ENCODE peak calls at places on chromosome 19, in four cellular contexts. P, K, E and H are unnamed samples.

GRCh38 chr19:31099470-31100190 is 249.6 kb downstream of the TSHZ3 start:
- DNase-seq in P (no peak), K (no peak), E (no peak), H (no peak)

GRCh38 chr19:1122972-1123363 is 19.2 kb downstream of the GPX4 start:
- DNase-seq in P (peak; percentile 79), K (peak; percentile 69), E (no peak), H (no peak)

GRCh38 chr19:19575411-19575810 is 37.3 kb downstream of the CILP2 start:
- DNase-seq in P (no peak), K (no peak), E (no peak), H (no peak)

GRCh38 chr19:2012941-2013682 is 2.4 kb downstream of the BTBD2 start:
- DNase-seq in P (no peak), K (no peak), E (no peak), H (no peak)

GRCh38 chr19:2014731-2015610 is 543 bp downstream of the BTBD2 start:
- DNase-seq in P (peak; percentile 55), K (no peak), E (no peak), H (no peak)

GRCh38 chr19:1652471-1653299 is at the start of gene TCF3:
- DNase-seq in P (peak; percentile 99), K (peak; percentile 99), E (peak; percentile 99), H (peak; percentile 99)

GRCh38 chr19:5369962-5370367 is 29.4 kb upstream of the PTPRS start:
- DNase-seq in P (peak; percentile 63), K (peak; percentile 34), E (peak; percentile 89), H (peak; percentile 83)

GRCh38 chr19:1668339-1669123 is 16.1 kb upstream of the TCF3 start:
- DNase-seq in P (no peak), K (no peak), E (no peak), H (no peak)

GRCh38 chr19:1852294-1852646 is 4.0 kb upstream of the REXO1 start:
- DNase-seq in P (no peak), K (no peak), E (no peak), H (no peak)

GRCh38 chr19:7905859-7906258 is 2.2 kb downstream of the MAP2K7 start:
- DNase-seq in P (peak; percentile 63), K (no peak), E (no peak), H (no peak)

GRCh38 chr19:49888478-49888901 is 8.2 kb downstream of the IL4I1 start:
- DNase-seq in P (no peak), K (no peak), E (no peak), H (no peak)

GRCh38 chr19:21022996-21023395 is 2.5 kb downstream of the ZNF430 start:
- DNase-seq in P (no peak), K (peak; percentile 27), E (no peak), H (no peak)

GRCh38 chr19:34191355-34191962 is 19.2 kb downstream of the LSM14A start:
- DNase-seq in P (no peak), K (no peak), E (no peak), H (no peak)

GRCh38 chr19:43784981-43785808 is 4.4 kb upstream of the KCNN4 start:
- DNase-seq in P (peak; percentile 78), K (peak; percentile 75), E (no peak), H (no peak)

GRCh38 chr19:18644144-18645034 is 7.6 kb downstream of the KLHL26 start:
- DNase-seq in P (no peak), K (peak; percentile 54), E (no peak), H (no peak)

GRCh38 chr19:12996542-12997094 is 1.3 kb downstream of the NFIX start:
- DNase-seq in P (peak; percentile 66), K (peak; percentile 48), E (no peak), H (no peak)
- TF ChIP-seq CTCF in P (no peak), K (peak; percentile 17), E (no peak), H (no peak)

DNA sequence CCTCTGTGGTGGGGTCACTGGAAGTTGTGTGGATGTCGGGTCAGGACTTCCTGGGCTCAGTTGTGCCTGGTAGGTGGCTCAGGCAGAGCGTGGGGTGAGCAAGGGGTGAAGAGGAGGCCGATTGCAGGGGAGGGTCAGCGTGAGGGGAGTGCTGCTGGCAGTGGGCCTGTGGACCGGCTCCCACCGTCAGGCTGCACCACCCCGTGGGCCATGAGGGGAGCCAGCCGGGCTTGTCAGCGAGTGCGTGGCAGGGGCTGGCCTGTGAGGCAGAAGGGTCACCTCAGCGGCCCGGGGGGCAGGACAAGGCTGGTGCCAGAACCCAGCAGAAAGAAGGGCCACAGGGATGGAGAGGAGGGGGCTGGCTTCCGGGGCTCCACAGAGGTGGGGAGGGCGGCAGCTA is 13.3 kb downstream of the RAB8A start:
- DNase-seq in P (no peak), K (no peak), E (no peak), H (no peak)
- TF ChIP-seq CTCF in P (no peak), K (no peak), E (no peak), H (no peak)

DNA sequence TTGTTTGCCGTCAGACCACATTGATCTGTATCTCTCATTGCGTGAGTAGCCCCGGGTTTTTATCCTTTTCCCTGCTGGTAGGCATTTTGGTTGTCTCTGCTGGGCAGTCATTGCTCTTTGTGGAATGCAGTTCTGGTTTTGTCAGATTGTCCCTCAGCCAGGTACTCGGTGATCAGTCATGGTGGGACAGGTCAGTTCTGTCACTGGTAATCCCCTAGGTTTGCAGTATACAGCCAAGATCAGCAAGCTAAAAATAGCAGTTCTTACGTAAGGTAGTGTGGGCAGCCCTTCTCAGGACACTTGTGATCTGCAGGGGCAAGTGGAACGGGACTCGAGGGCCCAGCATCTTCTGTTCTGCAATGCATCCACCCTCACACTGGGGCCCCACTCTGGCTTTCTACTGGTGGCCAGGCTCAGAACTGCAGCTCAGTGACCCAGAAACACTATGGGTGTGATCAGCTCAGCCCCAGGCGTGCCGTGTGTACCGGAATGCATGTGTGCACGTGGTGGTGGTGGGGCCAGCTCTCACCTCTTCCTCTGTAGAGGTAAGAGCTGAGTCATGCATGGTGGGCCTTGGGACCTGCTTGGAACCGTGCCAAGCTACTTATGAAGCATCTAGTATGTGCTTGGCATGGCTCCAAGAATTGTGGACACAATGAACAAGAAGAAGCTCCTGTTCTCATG is 6.3 kb downstream of the PLEKHF1 start:
- DNase-seq in P (peak; percentile 67), K (peak; percentile 72), E (no peak), H (no peak)
- TF ChIP-seq CTCF in P (no peak), K (peak; percentile 64), E (no peak), H (peak; percentile 49)

DNA sequence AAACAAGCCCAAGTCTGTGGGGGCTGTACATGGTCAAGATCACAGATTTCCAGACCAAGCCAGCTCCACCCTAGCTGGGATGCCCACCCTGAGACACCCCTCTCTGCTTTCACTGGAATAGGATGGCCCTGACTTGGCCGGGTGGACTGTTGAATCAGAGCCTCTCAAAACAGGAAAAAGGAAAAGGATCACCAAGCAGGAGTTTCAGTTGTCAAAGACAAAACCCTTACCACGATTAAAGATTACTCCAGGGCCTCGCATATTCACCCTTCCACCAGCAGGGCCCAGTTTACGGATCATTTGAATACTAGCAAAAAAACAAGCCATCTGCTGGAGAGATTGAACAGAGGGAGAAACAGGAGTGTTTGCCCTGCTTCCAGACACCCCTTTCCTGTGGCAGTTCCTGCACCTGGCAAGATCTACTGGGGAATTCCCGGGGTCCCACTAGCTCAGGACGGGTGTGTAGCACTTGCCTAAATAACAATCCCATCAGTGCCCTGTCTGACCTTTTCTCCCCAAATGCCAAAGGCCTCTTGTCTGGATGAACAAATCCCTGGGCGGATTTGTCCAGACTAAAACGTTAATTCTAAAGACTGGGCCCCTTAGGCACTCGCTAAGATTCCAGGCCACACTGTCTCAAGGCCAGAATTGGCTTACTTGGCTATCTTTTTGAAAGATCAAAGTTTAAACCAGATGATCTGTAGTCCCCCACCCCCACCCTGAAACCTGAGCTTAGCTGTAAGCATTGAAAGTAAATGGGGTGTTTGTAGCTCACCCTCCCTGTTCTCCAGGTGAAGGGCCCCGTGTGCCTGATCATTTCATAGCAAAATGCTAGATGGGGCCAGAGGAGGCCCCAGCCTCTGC is 38.4 kb downstream of the ACTN4 start:
- DNase-seq in P (no peak), K (no peak), E (no peak), H (no peak)
- TF ChIP-seq CTCF in P (peak; percentile 42), K (peak; percentile 83), E (peak; percentile 64), H (peak; percentile 71)

GRCh38 chr19:28980236-28980868 is 232.6 kb downstream of the UQCRFS1 start:
- DNase-seq in P (no peak), K (no peak), E (no peak), H (no peak)
- TF ChIP-seq CTCF in P (no peak), K (no peak), E (peak; percentile 40), H (peak; percentile 39)

DNA sequence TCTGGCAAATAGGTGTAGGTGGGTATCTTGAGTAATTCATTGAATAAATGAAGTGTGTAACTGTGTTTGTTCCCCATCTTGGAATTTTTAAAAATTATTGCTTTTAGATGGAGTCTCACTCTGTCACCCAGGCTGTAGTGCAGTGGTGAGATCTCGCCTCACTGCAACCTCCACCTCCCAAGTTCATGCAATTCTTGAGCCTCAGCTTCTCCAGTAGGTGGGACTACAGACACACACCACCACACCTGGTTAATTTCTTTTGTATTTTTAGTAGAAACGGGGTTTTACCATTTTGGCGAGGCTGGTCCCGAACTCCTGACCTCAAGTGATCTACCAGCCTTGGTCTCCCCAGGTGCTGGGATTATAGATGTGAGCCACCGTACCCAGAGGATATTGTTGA is 7.9 kb upstream of the CYP2A6 start:
- DNase-seq in P (no peak), K (no peak), E (no peak), H (no peak)
- TF ChIP-seq CTCF in P (no peak), K (no peak), E (no peak), H (no peak)

DNA sequence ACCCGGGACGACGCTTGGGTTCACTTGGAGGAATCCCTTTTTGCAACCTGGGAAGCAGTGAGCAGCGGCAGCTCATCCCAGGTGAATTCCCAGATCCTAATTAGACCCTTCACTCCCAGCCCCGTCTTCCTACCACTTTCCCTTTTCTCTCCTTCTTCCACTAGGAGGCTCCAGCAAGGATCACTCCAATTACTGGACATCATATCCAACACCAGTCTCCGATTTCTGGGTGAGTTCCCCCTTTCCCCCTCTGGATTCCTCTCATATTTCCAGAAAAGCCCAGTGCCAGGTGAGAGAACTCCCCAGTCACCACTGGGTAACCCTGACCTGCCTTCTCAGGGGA is 17.1 kb upstream of the ZSCAN4 start:
- DNase-seq in P (no peak), K (no peak), E (no peak), H (no peak)
- TF ChIP-seq CTCF in P (no peak), K (no peak), E (no peak), H (no peak)

GRCh38 chr19:56272448-56272847 is at the start of gene EDDM13:
- DNase-seq in P (no peak), K (no peak), E (no peak), H (no peak)
- TF ChIP-seq CTCF in P (no peak), K (no peak), E (no peak), H (no peak)

GRCh38 chr19:35959040-35959967 is 23.1 kb downstream of the LRFN3 start:
- DNase-seq in P (no peak), K (peak; percentile 61), E (no peak), H (no peak)

GRCh38 chr19:35959968-35960320 is 23.8 kb downstream of the LRFN3 start:
- DNase-seq in P (no peak), K (no peak), E (no peak), H (no peak)

GRCh38 chr19:35963514-35963913 is 27.3 kb downstream of the LRFN3 start:
- DNase-seq in P (no peak), K (no peak), E (peak; percentile 88), H (no peak)

GRCh38 chr19:35958660-35959039 is 22.5 kb downstream of the LRFN3 start:
- DNase-seq in P (no peak), K (no peak), E (no peak), H (no peak)

DNA sequence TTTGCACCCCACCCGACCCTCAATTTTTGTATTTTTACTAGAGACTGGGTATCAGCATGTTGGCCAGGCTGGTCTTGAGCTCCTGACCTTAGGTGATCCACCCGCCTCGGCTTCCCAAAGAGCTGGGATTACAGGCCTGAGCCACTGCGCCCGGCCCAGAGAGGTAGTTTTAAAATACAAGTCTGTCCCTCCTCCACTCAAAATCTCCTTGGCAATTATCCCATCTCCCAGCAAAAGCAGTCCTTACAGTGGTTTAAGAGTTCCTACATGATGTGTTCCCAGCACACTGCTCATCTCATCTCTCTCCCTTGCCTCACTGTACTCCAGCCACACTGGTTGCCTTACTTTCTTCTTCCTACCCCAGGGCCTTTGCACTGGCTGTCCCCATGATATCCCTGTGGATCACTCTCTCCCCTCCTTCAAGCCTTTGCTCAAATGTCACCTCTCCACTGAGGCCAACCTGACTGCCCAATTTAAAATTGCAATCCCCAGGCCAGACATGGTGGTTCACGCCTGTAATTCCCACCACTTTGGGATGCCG is 24.3 kb downstream of the LRFN3 start:
- DNase-seq in P (no peak), K (no peak), E (no peak), H (no peak)
- TF ChIP-seq CTCF in P (no peak), K (no peak), E (no peak), H (no peak)